ENCODE peak calls at places on chromosomes 16 and 17, in six cellular contexts. V, H, D, B, O and U are unnamed samples.

GRCh38 chr16:10964039-10964890 is 19.9 kb downstream of the CLEC16A start:
- DNase-seq in V (peak; percentile 69), H (peak; percentile 78), D (peak; percentile 82), B (peak; percentile 96), O (peak; percentile 87), U (peak; percentile 85)

GRCh38 chr16:10153993-10154788 is 28.0 kb downstream of the GRIN2A start:
- DNase-seq in V (no peak), H (no peak), D (no peak), B (no peak), O (no peak), U (no peak)

GRCh38 chr17:21304091-21304490 is 19.6 kb downstream of the MAP2K3 start:
- DNase-seq in V (no peak), H (no peak), D (no peak), B (peak; percentile 77), O (no peak), U (no peak)

GRCh38 chr17:34777044-34777443 is 184.2 kb downstream of the CCT6B start:
- DNase-seq in V (no peak), H (no peak), D (no peak), B (no peak), O (no peak), U (no peak)

GRCh38 chr17:12613566-12613965 is 52.1 kb upstream of the MYOCD start:
- DNase-seq in V (peak; percentile 80), H (peak; percentile 56), D (no peak), B (no peak), O (no peak), U (no peak)

GRCh38 chr17:74450231-74450630 is 16.2 kb upstream of the CD300A start:
- DNase-seq in V (no peak), H (no peak), D (no peak), B (no peak), O (no peak), U (no peak)

GRCh38 chr17:15257316-15257925 is 7.7 kb downstream of the PMP22 start:
- DNase-seq in V (peak; percentile 77), H (peak; percentile 58), D (peak; percentile 85), B (peak; percentile 94), O (peak; percentile 86), U (peak; percentile 85)

GRCh38 chr17:80877095-80877828 is 114.4 kb upstream of the CHMP6 start:
- DNase-seq in V (no peak), H (no peak), D (no peak), B (peak; percentile 54), O (no peak), U (no peak)

GRCh38 chr17:6110592-6110991 is 40.4 kb downstream of the WSCD1 start:
- DNase-seq in V (no peak), H (no peak), D (no peak), B (no peak), O (peak; percentile 42), U (no peak)

GRCh38 chr17:78717431-78717980 is 64.6 kb downstream of the CYTH1 start:
- DNase-seq in V (peak; percentile 66), H (no peak), D (no peak), B (no peak), O (no peak), U (peak; percentile 67)

GRCh38 chr16:72552675-72553074 is 380.7 kb upstream of the PMFBP1 start:
- DNase-seq in V (peak; percentile 11), H (no peak), D (no peak), B (no peak), O (no peak), U (no peak)

GRCh38 chr16:77579283-77579985 is 142.9 kb upstream of the NUDT7 start:
- DNase-seq in V (no peak), H (no peak), D (no peak), B (no peak), O (no peak), U (no peak)

GRCh38 chr16:1433263-1433560 is 2.3 kb downstream of the PERCC1 start:
- DNase-seq in V (no peak), H (no peak), D (no peak), B (no peak), O (no peak), U (no peak)

GRCh38 chr16:1432388-1433262 is 1.7 kb downstream of the PERCC1 start:
- DNase-seq in V (no peak), H (no peak), D (no peak), B (no peak), O (no peak), U (no peak)

GRCh38 chr16:1434644-1435592 is 4.0 kb downstream of the PERCC1 start:
- DNase-seq in V (no peak), H (no peak), D (no peak), B (no peak), O (no peak), U (no peak)

GRCh38 chr16:1431497-1432270 is 806 bp downstream of the PERCC1 start:
- DNase-seq in V (no peak), H (no peak), D (no peak), B (no peak), O (no peak), U (no peak)

DNA sequence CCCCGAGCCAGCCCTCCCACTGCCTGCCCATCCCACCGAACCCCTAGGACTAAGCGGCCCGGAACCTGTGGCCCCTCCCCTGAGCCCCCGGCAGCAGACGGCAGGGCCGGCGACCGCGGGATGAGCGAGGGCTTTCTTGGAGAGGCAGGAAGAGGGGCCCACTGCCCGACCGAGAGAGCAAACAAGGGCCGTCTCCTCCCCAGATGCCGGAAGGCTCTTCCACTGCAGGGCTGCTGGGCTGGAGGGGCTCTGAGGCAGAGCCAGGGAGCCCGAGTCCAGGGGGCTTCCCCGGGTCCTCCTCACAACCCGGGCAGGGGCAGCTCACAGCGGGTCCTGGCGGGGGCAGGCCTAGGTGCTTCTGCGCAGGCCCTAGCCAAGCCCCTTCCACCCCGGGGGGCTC is 2.9 kb downstream of the PERCC1 start:
- DNase-seq in V (no peak), H (no peak), D (no peak), B (no peak), O (no peak), U (no peak)
- H3K4me3 ChIP-seq in V (no peak overlapping the region), H (no peak overlapping the region), D (peak overlapping the region; percentile 43), B (no peak overlapping the region), O (no peak overlapping the region), U (no peak overlapping the region)

DNA sequence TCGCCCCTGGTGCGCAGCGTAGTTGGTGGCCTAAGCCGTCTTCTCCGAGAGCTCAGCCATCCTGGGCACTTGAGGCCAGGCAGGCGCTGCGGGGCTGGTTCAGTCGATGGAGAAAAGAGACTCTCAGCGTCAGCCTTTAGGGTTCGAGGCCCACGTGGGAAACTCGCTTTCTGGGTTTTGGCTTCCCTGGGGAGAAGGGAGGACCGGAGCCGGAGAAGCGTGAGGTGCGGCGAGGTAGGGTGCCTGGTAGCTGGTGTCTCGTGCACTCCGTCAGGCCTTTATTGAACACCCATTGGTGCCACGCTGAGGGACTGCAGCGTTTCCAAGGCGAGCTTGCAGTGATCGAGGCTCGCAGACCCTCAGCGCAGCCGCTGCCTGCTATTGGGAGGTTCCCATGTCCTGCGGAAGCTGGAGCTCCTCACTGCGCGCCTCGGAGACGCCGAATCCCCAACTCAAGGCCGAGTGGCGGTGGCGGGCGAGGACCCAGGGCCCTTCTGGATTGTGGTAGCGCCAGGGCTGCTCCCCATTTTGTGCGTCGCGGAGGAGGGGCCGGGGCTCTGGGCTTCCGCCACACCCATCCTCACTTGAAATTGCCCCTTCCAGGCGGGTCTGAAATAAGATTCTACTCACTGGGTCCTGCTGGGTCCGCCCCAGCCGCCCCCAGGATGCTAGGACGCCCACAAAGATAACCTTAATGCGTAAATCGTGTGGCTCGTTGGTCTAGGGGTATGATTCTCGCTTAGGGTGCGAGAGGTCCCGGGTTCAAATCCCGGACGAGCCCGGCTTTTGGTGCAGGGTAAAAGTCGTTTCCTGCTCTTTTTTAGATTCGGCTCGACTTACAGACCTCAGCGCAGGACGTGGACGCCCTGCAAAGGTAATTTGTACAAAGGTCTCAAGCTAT is 1.2 kb downstream of the OR1F1 start:
- DNase-seq in V (peak; percentile 88), H (peak; percentile 71), D (no peak), B (no peak), O (no peak), U (no peak)
- H3K4me3 ChIP-seq in V (peak overlapping the region; percentile 43), H (peak overlapping the region; percentile 62), D (peak overlapping the region; percentile 34), B (no peak overlapping the region), O (no peak overlapping the region), U (peak overlapping the region; percentile 8)

GRCh38 chr17:76953926-76954325 is 85.7 kb downstream of the MGAT5B start:
- DNase-seq in V (no peak), H (peak; percentile 6), D (no peak), B (peak; percentile 26), O (no peak), U (no peak)
- H3K4me3 ChIP-seq in V (no peak overlapping the region), H (no peak overlapping the region), D (no peak overlapping the region), B (no peak overlapping the region), O (no peak overlapping the region), U (no peak overlapping the region)

DNA sequence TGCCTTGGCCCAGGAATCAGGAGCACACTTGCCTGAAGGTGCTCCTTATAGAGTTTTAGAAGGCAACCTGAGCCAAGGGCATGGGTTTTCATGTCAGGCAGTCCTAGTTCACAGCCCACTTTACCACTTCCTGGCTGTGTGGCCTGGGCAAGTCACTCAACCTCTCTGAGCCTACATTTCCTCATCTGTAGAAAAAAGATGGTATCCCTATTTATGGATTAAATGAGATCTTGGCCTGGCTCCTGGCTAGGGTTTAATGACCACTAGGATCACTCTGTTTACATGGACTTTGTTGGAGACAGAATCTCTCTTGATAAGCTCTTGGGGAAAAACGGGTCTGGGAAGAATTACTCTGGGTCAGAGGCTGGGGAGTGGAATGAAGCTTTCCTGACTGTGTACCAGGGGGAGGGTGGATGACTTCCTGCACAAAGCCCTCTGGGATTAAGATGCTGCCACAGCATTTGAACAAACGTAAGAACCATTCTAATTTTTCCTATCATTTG is 2.3 kb downstream of the MT2A start:
- DNase-seq in V (no peak), H (no peak), D (peak; percentile 45), B (no peak), O (no peak), U (no peak)
- H3K4me3 ChIP-seq in V (peak overlapping the region; percentile 47), H (no peak overlapping the region), D (peak overlapping the region; percentile 71), B (no peak overlapping the region), O (no peak overlapping the region), U (no peak overlapping the region)

GRCh38 chr17:43907425-43907981 is at the start of gene MPP2:
- DNase-seq in V (peak; percentile 59), H (peak; percentile 51), D (peak; percentile 74), B (peak; percentile 93), O (peak; percentile 57), U (peak; percentile 92)

GRCh38 chr17:43905400-43905984 is 1.8 kb downstream of the MPP2 start:
- DNase-seq in V (no peak), H (no peak), D (no peak), B (no peak), O (no peak), U (no peak)

GRCh38 chr17:43905985-43906852 is 1.1 kb downstream of the MPP2 start:
- DNase-seq in V (peak; percentile 42), H (peak; percentile 36), D (peak; percentile 74), B (peak; percentile 96), O (peak; percentile 53), U (peak; percentile 92)

GRCh38 chr17:43908111-43908721 is 880 bp upstream of the MPP2 start:
- DNase-seq in V (peak; percentile 41), H (peak; percentile 54), D (peak; percentile 74), B (peak; percentile 90), O (peak; percentile 69), U (peak; percentile 83)

GRCh38 chr17:43906951-43907424 is 348 bp downstream of the MPP2 start:
- DNase-seq in V (no peak), H (no peak), D (no peak), B (no peak), O (no peak), U (no peak)
- H3K4me3 ChIP-seq in V (peak overlapping the region; percentile 28), H (peak overlapping the region; percentile 36), D (peak overlapping the region; percentile 67), B (peak overlapping the region; percentile 78), O (no peak overlapping the region), U (peak overlapping the region; percentile 78)

GRCh38 chr17:66682293-66682692 is 152.6 kb upstream of the CACNG5 start:
- DNase-seq in V (no peak), H (no peak), D (peak; percentile 19), B (no peak), O (no peak), U (peak; percentile 70)
- H3K4me3 ChIP-seq in V (no peak overlapping the region), H (no peak overlapping the region), D (no peak overlapping the region), B (no peak overlapping the region), O (no peak overlapping the region), U (no peak overlapping the region)

GRCh38 chr16:4327386-4327781 is 11.5 kb downstream of the GLIS2 start:
- DNase-seq in V (no peak), H (no peak), D (no peak), B (no peak), O (no peak), U (no peak)
- H3K4me3 ChIP-seq in V (no peak overlapping the region), H (no peak overlapping the region), D (peak overlapping the region; percentile 59), B (no peak overlapping the region), O (no peak overlapping the region), U (peak overlapping the region; percentile 58)